ENCODE peak calls at places on chromosomes 5 and 9, in ten cellular contexts. R, C, J, N, U, T, Z, Y, B and L are unnamed samples. For H3K36me3, the result is how much of the 10 kb centered on the place peaks cover.

GRCh38 chr5:68950111-68950510 is 143.7 kb upstream of the SLC30A5 start:
- DNase-seq in Y (no peak), U (peak), B (peak), T (no peak), R (no peak), J (no peak), N (no peak), Z (no peak), C (no peak), L (no peak)

GRCh38 chr9:16870606-16871357 is at the start of gene BNC2:
- DNase-seq in J (peak), T (peak), C (peak), U (peak), N (peak), Y (peak), R (peak), B (peak), Z (peak), L (no peak)

GRCh38 chr5:58606064-58606463 is 23.2 kb downstream of the RAB3C start:
- DNase-seq in T (no peak), J (peak), C (no peak), Y (peak), N (no peak), U (no peak), R (no peak), Z (no peak), B (no peak), L (no peak)

GRCh38 chr5:35003018-35003957 is 44.5 kb downstream of the AGXT2 start:
- DNase-seq in B (peak), T (peak), C (no peak), Z (peak), U (peak), J (no peak), N (peak), R (no peak), Y (peak), L (peak)

GRCh38 chr5:73094415-73094814 is 26.0 kb upstream of the TMEM171 start:
- DNase-seq in Z (no peak), N (no peak), C (no peak), Y (no peak), U (no peak), B (no peak), T (no peak), J (no peak), R (no peak), L (no peak)

GRCh38 chr9:389159-389558 is 174.5 kb downstream of the DOCK8 start:
- DNase-seq in J (no peak), B (no peak), Y (no peak), N (no peak), U (no peak), R (no peak), C (no peak), T (no peak), Z (no peak), L (no peak)

GRCh38 chr5:177478711-177479646 is 5.5 kb upstream of the DBN1 start:
- DNase-seq in Y (peak), U (peak), B (no peak), J (peak), C (peak), R (peak), T (peak), Z (no peak), N (peak), L (peak)

GRCh38 chr5:56172225-56172624 is 60.9 kb downstream of the ANKRD55 start:
- DNase-seq in R (no peak), C (no peak), Z (peak), N (no peak), T (peak), Y (no peak), U (no peak), B (no peak), J (no peak), L (no peak)

GRCh38 chr9:35682083-35682482 is 7.6 kb downstream of the TPM2 start:
- DNase-seq in C (peak), J (no peak), B (no peak), N (no peak), U (no peak), R (no peak), Z (no peak), Y (no peak), T (peak), L (no peak)

GRCh38 chr5:78649220-78649700 is 688 bp upstream of the LHFPL2 start:
- DNase-seq in U (no peak), R (no peak), Z (peak), Y (peak), N (peak), C (no peak), B (peak), T (no peak), J (no peak), L (no peak)

GRCh38 chr9:113488490-113488889 is 25.0 kb downstream of the RGS3 start:
- DNase-seq in Y (no peak), J (no peak), B (no peak), U (peak), Z (no peak), R (peak), N (no peak), C (peak), T (peak), L (peak)

GRCh38 chr5:173281910-173282309 is 46.3 kb downstream of the STC2 start:
- DNase-seq in Y (no peak), N (no peak), Z (peak), J (no peak), R (no peak), C (no peak), U (no peak), B (peak), T (no peak), L (no peak)

GRCh38 chr5:61731946-61732314 is 399.9 kb downstream of the ZSWIM6 start:
- DNase-seq in Y (no peak), T (no peak), U (peak), R (no peak), Z (no peak), B (no peak), N (no peak), C (no peak), J (no peak), L (no peak)

GRCh38 chr5:117186751-117187150 is 612.1 kb upstream of the SEMA6A start:
- DNase-seq in T (no peak), Y (no peak), U (no peak), N (no peak), B (no peak), R (no peak), J (no peak), Z (no peak), C (no peak), L (no peak)

GRCh38 chr5:65943771-65944170 is 17.4 kb downstream of the ERBIN start:
- DNase-seq in R (no peak), C (no peak), T (no peak), Z (no peak), U (no peak), Y (no peak), J (no peak), B (no peak), N (no peak), L (no peak)

GRCh38 chr5:56126487-56127179 is 106.5 kb downstream of the ANKRD55 start:
- DNase-seq in C (no peak), T (peak), B (no peak), R (no peak), U (no peak), Y (no peak), J (no peak), Z (peak), N (no peak), L (no peak)

GRCh38 chr5:58503634-58504033 is 12.4 kb downstream of the GAPT start:
- DNase-seq in R (no peak), Z (no peak), T (no peak), C (no peak), N (no peak), Y (no peak), J (no peak), B (no peak), U (no peak), L (no peak)

GRCh38 chr9:78786794-78787193 is 489.9 kb downstream of the PSAT1 start:
- DNase-seq in J (no peak), R (no peak), C (no peak), N (no peak), Z (peak), U (no peak), Y (no peak), B (no peak), T (peak), L (no peak)

GRCh38 chr9:81476808-81477207 is 212.5 kb downstream of the TLE1 start:
- DNase-seq in Z (no peak), N (no peak), U (no peak), C (no peak), R (no peak), B (no peak), Y (no peak), T (no peak), J (no peak), L (no peak)

GRCh38 chr5:154351141-154351540 is 94.7 kb upstream of the SAP30L start:
- DNase-seq in B (no peak), C (no peak), Z (no peak), J (no peak), Y (no peak), U (no peak), T (no peak), R (no peak), N (no peak), L (no peak)

GRCh38 chr9:134040831-134041648 is 15.8 kb downstream of the BRD3OS start:
- DNase-seq in B (no peak), Z (no peak), N (no peak), C (no peak), T (no peak), J (peak), R (no peak), Y (no peak), U (peak), L (peak)

GRCh38 chr5:154095819-154096380 is 57.1 kb downstream of the MFAP3 start:
- DNase-seq in T (no peak), C (no peak), R (no peak), B (no peak), U (no peak), N (no peak), Y (no peak), J (no peak), Z (no peak), L (no peak)

GRCh38 chr9:95462419-95463121 is 54.2 kb downstream of the PTCH1 start:
- DNase-seq in C (peak), R (peak), U (peak), T (peak), J (no peak), Y (peak), B (peak), Z (no peak), N (peak), L (no peak)

GRCh38 chr5:82467006-82467561 is 188.9 kb upstream of the RPS23 start:
- DNase-seq in N (no peak), Y (no peak), B (no peak), C (no peak), J (no peak), T (no peak), Z (no peak), U (peak), R (no peak), L (no peak)
- TF ChIP-seq CTCF in N (no peak), Y (no peak), B (no peak), C (no peak), J (no peak), T (peak), Z (no peak), U (no peak), R (peak), L (no peak)

DNA sequence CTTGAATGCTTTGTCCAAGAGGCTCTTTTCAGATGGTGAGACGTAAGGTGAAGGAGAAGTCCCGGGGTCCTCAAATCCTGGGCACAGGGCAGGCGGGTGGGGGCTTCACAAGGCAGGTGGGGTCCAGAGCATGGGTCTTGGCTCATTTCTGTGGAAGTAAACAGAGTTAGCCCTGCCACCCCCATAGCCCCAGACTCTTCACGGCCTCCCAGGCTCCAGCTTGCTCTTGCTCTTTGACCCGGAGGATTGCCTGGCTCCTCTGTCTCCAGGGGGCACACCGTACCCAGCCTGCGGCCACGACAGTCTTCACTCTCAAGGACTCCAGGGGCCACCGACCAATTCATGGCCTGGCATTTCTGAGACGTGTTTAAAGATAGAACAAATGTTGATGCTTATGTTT is 28.8 kb upstream of the POMT1 start:
- DNase-seq in R (no peak), T (no peak), U (no peak), J (peak), C (peak), N (no peak), B (no peak), Y (no peak), Z (no peak), L (peak)
- H3K36me3 ChIP-seq in R (half or more), T (under half), U (under half), J (half or more), C (half or more), N (half or more), B (under half), Y (under half), Z (under half), L (half or more)

GRCh38 chr5:179401-179800 is 11.9 kb upstream of the LRRC14B start:
- DNase-seq in T (no peak), Z (no peak), R (no peak), B (no peak), N (no peak), Y (no peak), U (no peak), C (peak), J (peak), L (no peak)
- H3K27ac ChIP-seq in T (no peak), Z (no peak), R (no peak), B (no peak), N (no peak), Y (no peak), U (no peak), C (no peak), J (no peak), L (no peak)

DNA sequence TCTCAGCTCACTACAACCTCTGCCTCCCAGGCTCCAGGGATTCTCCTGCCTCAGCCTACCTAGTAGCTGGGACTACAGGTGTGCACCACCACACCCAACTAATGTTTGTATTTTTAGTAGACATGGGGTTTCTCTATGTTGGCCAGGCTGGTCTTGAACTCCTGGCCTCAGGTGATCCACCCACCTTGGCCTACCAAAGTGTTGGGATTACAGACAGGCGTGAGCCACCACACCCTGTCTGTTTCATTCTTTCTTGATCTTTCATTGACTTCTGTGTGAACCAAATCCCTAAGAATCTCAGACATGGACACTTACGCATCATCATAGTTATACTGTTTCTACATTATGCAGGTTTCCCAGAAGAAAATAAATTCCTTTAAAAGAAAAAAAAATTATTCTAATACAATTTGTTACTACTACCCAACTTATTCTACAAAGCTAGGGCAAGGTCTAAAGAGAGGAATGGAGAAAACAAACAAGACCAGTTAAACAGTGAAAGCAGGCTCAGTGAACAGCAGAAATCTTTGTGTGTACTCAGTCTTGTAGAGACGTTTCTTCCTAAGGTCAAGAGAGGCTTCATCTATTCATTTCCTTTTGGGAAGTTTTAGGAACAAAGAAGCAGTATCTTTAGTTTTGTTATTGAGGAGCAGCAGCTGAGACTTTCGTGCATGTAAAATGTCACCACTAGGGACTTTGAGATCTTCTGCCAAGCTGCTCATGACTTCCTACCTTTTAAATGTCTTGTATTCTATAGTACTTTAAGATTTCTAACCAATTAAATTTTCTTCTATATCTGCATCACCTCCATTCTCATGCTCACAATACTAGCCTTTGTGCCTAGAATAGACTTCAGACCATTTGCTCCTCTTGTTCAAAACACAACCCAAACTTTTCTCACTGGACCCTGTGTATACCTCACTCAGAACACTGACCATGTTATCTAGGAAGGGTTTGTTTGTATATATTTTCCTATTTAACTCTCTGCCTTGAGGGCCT is 5.6 kb upstream of the HMGCR start:
- DNase-seq in C (no peak), B (no peak), U (no peak), Z (no peak), N (no peak), T (no peak), Y (no peak), J (no peak), R (no peak), L (no peak)
- TF ChIP-seq CTCF in C (no peak), B (peak), U (no peak), Z (no peak), N (no peak), T (no peak), Y (no peak), J (no peak), R (no peak), L (no peak)

GRCh38 chr9:3337515-3337914 is 188.3 kb downstream of the RFX3 start:
- DNase-seq in J (no peak), C (no peak), B (no peak), U (peak), T (peak), N (no peak), Y (no peak), Z (peak), R (peak), L (no peak)
- H3K36me3 ChIP-seq in J (under half), C (under half), B (under half), U (under half), T (under half), N (under half), Y (under half), Z (under half), R (under half), L (under half)

DNA sequence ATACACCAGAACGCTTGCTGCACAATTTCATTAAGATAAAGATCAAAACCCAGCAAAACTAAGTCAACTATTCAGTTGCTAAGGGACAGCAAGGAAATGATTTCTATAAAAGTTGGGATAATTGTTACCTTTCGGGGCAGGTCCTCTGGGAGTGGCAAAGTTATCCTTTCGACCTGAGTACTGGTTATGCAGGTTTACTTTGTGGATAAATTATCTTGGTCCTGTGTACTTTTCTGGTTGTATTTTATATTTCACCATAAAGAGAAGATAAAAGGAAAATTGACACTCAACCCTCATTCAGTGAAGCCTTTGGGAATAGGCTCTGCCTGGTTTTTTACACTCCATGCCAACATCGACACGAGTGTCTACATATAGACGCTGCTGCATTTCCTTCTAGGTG is 146.5 kb downstream of the SYK start:
- DNase-seq in N (peak), U (no peak), T (no peak), C (no peak), B (no peak), Z (peak), J (no peak), R (no peak), Y (no peak), L (no peak)
- H3K27ac ChIP-seq in N (no peak), U (no peak), T (no peak), C (no peak), B (no peak), Z (no peak), J (no peak), R (no peak), Y (no peak), L (no peak)